ENCODE peak calls at places on chromosomes 16 and 17, in six cellular contexts. L, O, M, F, Q and I are unnamed samples.

GRCh38 chr17:6101706-6102105 is 31.5 kb downstream of the WSCD1 start:
- DNase-seq in M (no peak), O (no peak), L (no peak), Q (no peak), F (no peak), I (no peak)

GRCh38 chr17:46790216-46790615 is 28.3 kb downstream of the WNT3 start:
- DNase-seq in F (no peak), O (no peak), L (no peak), M (no peak), Q (no peak), I (no peak)

GRCh38 chr16:57128787-57129389 is 36.5 kb downstream of the CPNE2 start:
- DNase-seq in O (no peak), L (no peak), Q (peak), M (peak), F (no peak), I (no peak)

GRCh38 chr17:73281926-73282325 is 20.2 kb upstream of the CPSF4L start:
- DNase-seq in Q (peak), L (no peak), O (no peak), F (no peak), M (no peak), I (no peak)

GRCh38 chr17:36506831-36507230 is 20.4 kb downstream of the ZNHIT3 start:
- DNase-seq in M (no peak), Q (no peak), F (no peak), O (no peak), L (no peak), I (no peak)

GRCh38 chr17:67390646-67391480 is 13.8 kb downstream of the PITPNC1 start:
- DNase-seq in F (peak), M (peak), L (peak), O (peak), Q (peak), I (peak)

GRCh38 chr17:42852351-42852750 is 1.4 kb downstream of the AOC3 start:
- DNase-seq in F (no peak), M (no peak), L (no peak), O (no peak), Q (no peak), I (no peak)

GRCh38 chr17:80365983-80366382 is 49.0 kb upstream of the ENDOV start:
- DNase-seq in O (no peak), F (no peak), L (no peak), Q (no peak), M (no peak), I (no peak)

GRCh38 chr16:26731729-26732128 is 335.0 kb upstream of the C16orf82 start:
- DNase-seq in M (no peak), F (no peak), L (no peak), Q (no peak), O (no peak), I (no peak)

GRCh38 chr16:87696796-87697195 is 69.0 kb downstream of the KLHDC4 start:
- DNase-seq in F (no peak), Q (no peak), M (no peak), L (no peak), O (no peak), I (no peak)

GRCh38 chr16:10976663-10977062 is 32.3 kb downstream of the CLEC16A start:
- DNase-seq in O (no peak), Q (no peak), F (no peak), L (no peak), M (no peak), I (peak)

GRCh38 chr17:62805234-62805633 is 2.9 kb downstream of the MARCHF10 start:
- DNase-seq in L (no peak), F (no peak), Q (no peak), M (no peak), O (no peak), I (no peak)

GRCh38 chr17:48883171-48883570 is 9.4 kb upstream of the ATP5MC1 start:
- DNase-seq in Q (no peak), M (no peak), L (no peak), O (no peak), F (no peak), I (no peak)

GRCh38 chr17:43015579-43015978 is 6.6 kb downstream of the VAT1 start:
- DNase-seq in Q (no peak), L (no peak), F (no peak), M (no peak), O (no peak), I (no peak)

GRCh38 chr16:69660166-69660565 is 66.2 kb downstream of the NQO1 start:
- DNase-seq in L (no peak), Q (peak), M (no peak), F (no peak), O (no peak), I (no peak)